ENCODE peak calls at places on chromosomes 13 and 19, in eight cellular contexts. J is stimulated activated CD4-positive, alpha-beta T cell treated with anti-CD3 and anti-CD28 coated beads, Interleukin-4, amount 100 ng/mL, for 1 hour; K is chondrocyte; U is effector memory CD4-positive, alpha-beta T cell; H is fibroblast of the aortic adventitia; S is activated CD4-positive, alpha-beta T cell treated with anti-CD3 and anti-CD28 coated beads, Interleukin-2, amount 50 U/mL, for 24 hours; W is stimulated activated CD8-positive, alpha-beta memory T cell treated with anti-CD3 and anti-CD28 coated beads, Interleukin-7, amount 100 ng/mL, for 24 hours; T is NCI-H2029. M is an unnamed sample.

GRCh38 chr19:40611900-40612698 is 10.9 kb downstream of the LTBP4 start:
- DNase-seq in S (no peak), J (no peak), T (no peak), K (peak), U (no peak), W (no peak), H (no peak), M (peak)

GRCh38 chr13:43269037-43269476 is 245.7 kb downstream of the DNAJC15 start:
- DNase-seq in W (no peak), H (peak), J (no peak), U (no peak), S (no peak), T (no peak), K (no peak), M (peak)

GRCh38 chr19:40461669-40462221 is 3.8 kb downstream of the BLVRB start:
- DNase-seq in J (no peak), K (no peak), H (no peak), T (no peak), W (no peak), S (no peak), U (no peak), M (no peak)

GRCh38 chr19:36013280-36014028 is 559 bp downstream of the ALKBH6 start:
- DNase-seq in U (no peak), S (no peak), H (no peak), K (no peak), T (no peak), W (no peak), J (no peak), M (no peak)

GRCh38 chr19:38433268-38433733 is at the start of gene RYR1:
- DNase-seq in K (no peak), S (peak), W (no peak), H (no peak), U (peak), J (peak), T (no peak), M (peak)

GRCh38 chr13:105735269-105735668 is 800.2 kb downstream of the EFNB2 start:
- DNase-seq in H (no peak), W (no peak), K (no peak), T (peak), S (no peak), J (no peak), U (no peak), M (no peak)

GRCh38 chr13:46647514-46648065 is 94.6 kb downstream of the LRCH1 start:
- DNase-seq in U (no peak), T (no peak), W (no peak), J (no peak), H (no peak), K (no peak), S (no peak), M (no peak)

GRCh38 chr13:85347251-85347650 is 452.0 kb downstream of the SLITRK6 start:
- DNase-seq in U (no peak), H (no peak), S (no peak), K (no peak), W (no peak), T (no peak), J (no peak), M (no peak)

GRCh38 chr13:36858285-36858684 is 39.3 kb downstream of the RFXAP start:
- DNase-seq in J (no peak), K (no peak), S (no peak), T (no peak), W (no peak), H (peak), U (no peak), M (peak)

GRCh38 chr19:45528149-45528743 is 21.0 kb downstream of the VASP start:
- DNase-seq in H (peak), K (no peak), W (no peak), U (no peak), J (no peak), T (no peak), S (no peak), M (peak)

GRCh38 chr13:48155850-48156249 is 60.9 kb upstream of the MED4 start:
- DNase-seq in U (peak), H (peak), W (no peak), T (no peak), K (no peak), J (no peak), S (peak), M (no peak)

M was measured in Caco-2.